ENCODE peak calls at places on chromosomes 7 and 10, in four cellular contexts. One of them, this sample, is unnamed.
A peak's percentile ranks its signal among the peaks of the same experiment; 100 is the strongest.

GRCh38 chr7:144063710-144064109 is 5.9 kb upstream of the OR2A25 start:
- DNase-seq in fibroblast of lung: no peak
- DNase-seq in uterus: no peak
- DNase-seq in CD4-positive, alpha-beta memory T cell: no peak
- DNase-seq in this sample: no peak

GRCh38 chr7:11297764-11298163 is 324.1 kb downstream of the PHF14 start:
- DNase-seq in fibroblast of lung: no peak
- DNase-seq in uterus: no peak
- DNase-seq in CD4-positive, alpha-beta memory T cell: no peak
- DNase-seq in this sample: no peak

GRCh38 chr10:104563051-104563450 is 78.0 kb upstream of the SORCS3 start:
- DNase-seq in fibroblast of lung: no peak
- DNase-seq in uterus: no peak
- DNase-seq in CD4-positive, alpha-beta memory T cell: no peak
- DNase-seq in this sample: no peak

GRCh38 chr10:121753726-121754476 is 155.7 kb upstream of the FGFR2 start:
- DNase-seq in fibroblast of lung: peak; percentile 67
- DNase-seq in uterus: no peak
- DNase-seq in CD4-positive, alpha-beta memory T cell: no peak
- DNase-seq in this sample: no peak

GRCh38 chr10:87865201-87866025 is 2.0 kb downstream of the PTEN start:
- DNase-seq in fibroblast of lung: no peak
- DNase-seq in uterus: no peak
- DNase-seq in CD4-positive, alpha-beta memory T cell: no peak
- DNase-seq in this sample: no peak

GRCh38 chr7:45682836-45683555 is 108.8 kb downstream of the ADCY1 start:
- DNase-seq in fibroblast of lung: no peak
- DNase-seq in uterus: no peak
- DNase-seq in CD4-positive, alpha-beta memory T cell: no peak
- DNase-seq in this sample: no peak

GRCh38 chr7:28813238-28813962 is 144.7 kb downstream of the TRIL start:
- DNase-seq in fibroblast of lung: peak; percentile 70
- DNase-seq in uterus: peak; percentile 30
- DNase-seq in CD4-positive, alpha-beta memory T cell: no peak
- DNase-seq in this sample: no peak

GRCh38 chr7:131653418-131654248 is 97.2 kb upstream of the PODXL start:
- DNase-seq in fibroblast of lung: no peak
- DNase-seq in uterus: peak; percentile 51
- DNase-seq in CD4-positive, alpha-beta memory T cell: no peak
- DNase-seq in this sample: peak; percentile 57

GRCh38 chr7:96313940-96314339 is 8.0 kb downstream of the SLC25A13 start:
- DNase-seq in fibroblast of lung: no peak
- DNase-seq in uterus: no peak
- DNase-seq in CD4-positive, alpha-beta memory T cell: no peak
- DNase-seq in this sample: no peak
- H3K4me1 ChIP-seq in fibroblast of lung: no peaks in the 10 kb centered on the region
- H3K4me1 ChIP-seq in uterus: no peaks in the 10 kb centered on the region
- H3K4me1 ChIP-seq in CD4-positive, alpha-beta memory T cell: peaks cover 4% of the 10 kb centered on the region
- H3K4me1 ChIP-seq in this sample: peaks cover 61% of the 10 kb centered on the region

DNA sequence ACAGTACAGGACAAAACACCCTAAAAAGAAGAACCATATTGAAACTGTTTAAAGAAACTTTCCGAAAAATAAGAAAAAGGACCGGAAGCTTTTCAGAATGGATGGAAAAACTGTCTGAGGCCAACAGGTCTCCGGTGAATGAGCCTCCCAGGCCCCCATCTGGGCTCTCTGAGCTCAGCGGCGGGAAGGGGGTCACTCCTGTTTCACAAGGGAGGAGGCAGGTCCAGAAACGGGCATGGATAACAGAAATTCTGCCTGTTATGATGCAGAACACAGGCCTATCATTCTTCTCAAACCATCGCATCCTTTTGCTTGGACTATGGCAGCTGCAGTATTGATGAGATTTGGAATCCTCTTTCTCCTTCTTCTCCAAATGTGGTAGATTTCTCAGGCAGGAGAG is 58.9 kb upstream of the SHH start:
- DNase-seq in fibroblast of lung: no peak
- DNase-seq in uterus: no peak
- DNase-seq in CD4-positive, alpha-beta memory T cell: no peak
- DNase-seq in this sample: no peak
- H3K27me3 ChIP-seq in fibroblast of lung: no peaks in the 10 kb centered on the region
- H3K27me3 ChIP-seq in uterus: no peaks in the 10 kb centered on the region
- H3K27me3 ChIP-seq in CD4-positive, alpha-beta memory T cell: no peaks in the 10 kb centered on the region
- H3K27me3 ChIP-seq in this sample: no peaks in the 10 kb centered on the region

DNA sequence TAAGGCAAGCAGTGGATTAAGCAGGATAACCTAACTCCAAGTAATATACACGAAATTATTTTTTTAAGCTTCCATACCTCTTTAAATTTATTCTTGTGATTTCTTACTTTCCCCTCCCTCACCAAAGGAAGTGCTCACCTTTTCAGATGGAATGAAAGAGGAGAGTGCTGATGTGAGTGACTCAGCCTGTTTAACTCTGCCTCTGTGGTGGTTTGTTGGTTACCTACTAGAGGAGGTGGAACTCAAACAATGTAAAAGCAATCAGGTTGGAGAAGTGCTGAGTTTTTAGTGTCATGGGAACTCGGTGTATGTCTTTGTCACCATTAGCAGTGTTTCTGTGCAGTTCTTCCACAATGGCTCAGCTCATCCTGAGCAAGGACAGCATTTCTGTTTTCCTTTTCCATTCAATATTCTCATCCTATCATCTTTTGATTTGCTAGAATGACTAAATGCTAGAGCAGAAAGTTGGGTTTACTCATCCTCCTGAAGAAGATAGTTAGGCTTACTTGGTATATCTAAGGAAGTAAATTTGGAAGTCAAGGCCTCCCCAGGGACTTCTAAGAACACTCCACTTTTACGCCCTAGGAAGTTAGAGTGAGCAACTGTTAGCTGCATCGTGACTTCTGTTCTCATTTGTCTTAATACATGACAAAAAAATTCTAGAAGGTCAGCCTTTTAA is 6.0 kb downstream of the ADD3 start:
- DNase-seq in fibroblast of lung: no peak
- DNase-seq in uterus: no peak
- DNase-seq in CD4-positive, alpha-beta memory T cell: peak; percentile 51
- DNase-seq in this sample: no peak
- H3K4me1 ChIP-seq in fibroblast of lung: peaks cover 7% of the 10 kb centered on the region
- H3K4me1 ChIP-seq in uterus: no peaks in the 10 kb centered on the region
- H3K4me1 ChIP-seq in CD4-positive, alpha-beta memory T cell: peaks cover 84% of the 10 kb centered on the region
- H3K4me1 ChIP-seq in this sample: peaks cover 46% of the 10 kb centered on the region

GRCh38 chr10:53109320-53109719 is 336.7 kb upstream of the MBL2 start:
- DNase-seq in fibroblast of lung: no peak
- DNase-seq in uterus: no peak
- DNase-seq in CD4-positive, alpha-beta memory T cell: no peak
- DNase-seq in this sample: no peak

GRCh38 chr10:53107711-53108110 is 335.1 kb upstream of the MBL2 start:
- DNase-seq in fibroblast of lung: no peak
- DNase-seq in uterus: no peak
- DNase-seq in CD4-positive, alpha-beta memory T cell: no peak
- DNase-seq in this sample: no peak

GRCh38 chr10:53115660-53116059 is 343.1 kb upstream of the MBL2 start:
- DNase-seq in fibroblast of lung: no peak
- DNase-seq in uterus: no peak
- DNase-seq in CD4-positive, alpha-beta memory T cell: no peak
- DNase-seq in this sample: no peak

GRCh38 chr10:53108317-53108934 is 335.8 kb upstream of the MBL2 start:
- DNase-seq in fibroblast of lung: no peak
- DNase-seq in uterus: no peak
- DNase-seq in CD4-positive, alpha-beta memory T cell: no peak
- DNase-seq in this sample: no peak

DNA sequence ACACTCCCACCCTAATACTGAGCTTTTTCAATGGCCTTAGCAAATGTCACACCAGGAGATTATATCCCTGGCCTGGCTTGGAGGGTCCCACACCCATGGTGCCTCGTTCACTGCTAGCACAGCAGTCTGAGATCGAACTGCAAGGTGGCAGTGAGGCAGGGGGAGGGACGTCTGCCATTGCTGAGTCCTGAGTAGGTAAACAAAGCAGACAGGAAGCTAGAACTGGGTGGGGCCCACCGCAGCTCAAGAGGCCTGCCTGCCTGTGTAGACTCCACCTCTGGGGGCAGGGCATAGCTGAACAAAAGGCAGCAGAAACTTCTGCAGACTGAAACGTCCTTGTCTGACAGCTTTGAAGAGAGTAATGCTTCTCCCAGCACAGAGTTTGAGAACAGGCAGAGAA is 338.9 kb upstream of the MBL2 start:
- DNase-seq in fibroblast of lung: no peak
- DNase-seq in uterus: no peak
- DNase-seq in CD4-positive, alpha-beta memory T cell: no peak
- DNase-seq in this sample: peak; percentile 37
- H3K27me3 ChIP-seq in fibroblast of lung: no peaks in the 10 kb centered on the region
- H3K27me3 ChIP-seq in uterus: no peaks in the 10 kb centered on the region
- H3K27me3 ChIP-seq in CD4-positive, alpha-beta memory T cell: no peaks in the 10 kb centered on the region
- H3K27me3 ChIP-seq in this sample: no peaks in the 10 kb centered on the region

GRCh38 chr7:137956591-137956990 is 45.3 kb downstream of the CREB3L2 start:
- DNase-seq in fibroblast of lung: no peak
- DNase-seq in uterus: no peak
- DNase-seq in CD4-positive, alpha-beta memory T cell: no peak
- DNase-seq in this sample: peak; percentile 62
- H3K4me1 ChIP-seq in fibroblast of lung: peaks cover 39% of the 10 kb centered on the region
- H3K4me1 ChIP-seq in uterus: peaks cover 26% of the 10 kb centered on the region
- H3K4me1 ChIP-seq in CD4-positive, alpha-beta memory T cell: no peaks in the 10 kb centered on the region
- H3K4me1 ChIP-seq in this sample: peaks cover 91% of the 10 kb centered on the region

GRCh38 chr7:155454183-155455112 is 3.5 kb upstream of the EN2 start:
- DNase-seq in fibroblast of lung: no peak
- DNase-seq in uterus: no peak
- DNase-seq in CD4-positive, alpha-beta memory T cell: no peak
- DNase-seq in this sample: no peak

GRCh38 chr7:155456517-155456771 is 1.5 kb upstream of the EN2 start:
- DNase-seq in fibroblast of lung: no peak
- DNase-seq in uterus: no peak
- DNase-seq in CD4-positive, alpha-beta memory T cell: no peak
- DNase-seq in this sample: no peak

GRCh38 chr7:155455776-155456516 is 2.0 kb upstream of the EN2 start:
- DNase-seq in fibroblast of lung: no peak
- DNase-seq in uterus: no peak
- DNase-seq in CD4-positive, alpha-beta memory T cell: no peak
- DNase-seq in this sample: no peak

GRCh38 chr7:155453296-155454182 is 4.4 kb upstream of the EN2 start:
- DNase-seq in fibroblast of lung: no peak
- DNase-seq in uterus: no peak
- DNase-seq in CD4-positive, alpha-beta memory T cell: no peak
- DNase-seq in this sample: no peak

DNA sequence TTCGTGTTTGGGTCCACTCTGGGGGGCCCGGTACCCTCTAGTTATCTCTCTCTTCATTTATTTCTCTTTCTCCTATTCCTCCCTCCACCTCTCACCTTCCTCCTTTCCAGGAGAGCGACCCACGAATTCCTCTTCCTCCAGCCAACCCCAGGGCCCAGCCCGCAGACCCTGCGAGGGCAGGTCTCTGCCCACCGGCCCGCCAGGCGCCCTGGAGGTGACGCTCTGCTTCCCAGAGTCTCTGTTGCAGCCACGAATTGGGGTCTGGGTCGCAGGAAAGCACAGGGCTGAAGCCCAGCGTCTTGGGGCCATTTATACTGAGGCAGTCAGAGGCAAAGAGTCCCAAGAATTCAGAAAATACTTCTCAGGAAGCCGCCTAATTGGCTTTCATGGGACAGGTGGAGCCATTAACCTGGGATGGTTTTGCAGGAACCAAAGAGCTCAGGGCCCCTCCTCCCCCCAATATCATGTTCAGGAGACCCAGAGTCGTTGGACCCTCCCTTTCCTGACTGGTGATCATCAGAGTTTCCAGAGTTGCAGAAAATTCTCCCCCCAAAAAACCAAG is 2.7 kb upstream of the EN2 start:
- DNase-seq in fibroblast of lung: no peak
- DNase-seq in uterus: no peak
- DNase-seq in CD4-positive, alpha-beta memory T cell: no peak
- DNase-seq in this sample: no peak
- H3K27me3 ChIP-seq in fibroblast of lung: peaks cover 81% of the 10 kb centered on the region
- H3K27me3 ChIP-seq in uterus: peaks cover 81% of the 10 kb centered on the region
- H3K27me3 ChIP-seq in CD4-positive, alpha-beta memory T cell: peaks cover 40% of the 10 kb centered on the region
- H3K27me3 ChIP-seq in this sample: peaks cover 1% of the 10 kb centered on the region

GRCh38 chr10:124537891-124538290 is 76.3 kb downstream of the LHPP start:
- DNase-seq in fibroblast of lung: no peak
- DNase-seq in uterus: no peak
- DNase-seq in CD4-positive, alpha-beta memory T cell: no peak
- DNase-seq in this sample: no peak
- H3K4me1 ChIP-seq in fibroblast of lung: no peaks in the 10 kb centered on the region
- H3K4me1 ChIP-seq in uterus: no peaks in the 10 kb centered on the region
- H3K4me1 ChIP-seq in CD4-positive, alpha-beta memory T cell: peaks cover 4% of the 10 kb centered on the region
- H3K4me1 ChIP-seq in this sample: no peaks in the 10 kb centered on the region

DNA sequence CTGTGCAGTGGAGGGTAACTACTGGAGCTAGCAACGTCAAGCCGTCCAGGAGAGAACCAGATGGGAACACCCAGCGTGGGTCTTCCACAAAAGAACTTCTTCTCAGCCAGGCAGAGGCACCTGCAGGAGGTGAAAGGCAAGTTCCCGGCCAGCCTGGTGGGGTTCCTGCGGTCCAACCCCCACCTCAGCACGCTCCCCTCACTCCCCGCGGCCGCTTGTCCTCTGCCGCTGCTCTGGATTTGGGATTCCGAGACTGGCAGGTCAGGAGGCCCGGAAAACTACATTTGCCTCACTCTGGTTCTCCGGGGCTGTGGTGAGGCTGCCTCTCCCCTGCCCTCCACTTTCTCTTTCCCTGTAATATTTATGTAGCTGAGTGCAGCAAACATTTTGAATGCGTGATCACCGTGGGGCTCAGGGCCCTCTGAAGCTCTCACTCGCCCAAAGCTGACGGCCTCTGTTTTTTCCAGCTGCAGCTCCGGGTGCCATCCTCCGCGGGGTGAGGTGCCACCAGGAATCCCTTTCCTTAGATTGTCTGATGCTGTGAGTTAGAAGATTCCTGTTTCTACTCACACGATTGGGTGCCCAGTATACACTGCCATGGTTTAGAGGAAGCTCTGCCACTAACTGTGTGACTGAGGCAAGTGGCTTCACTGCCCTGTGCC is 366.9 kb downstream of the DNAJB6 start:
- DNase-seq in fibroblast of lung: no peak
- DNase-seq in uterus: no peak
- DNase-seq in CD4-positive, alpha-beta memory T cell: no peak
- DNase-seq in this sample: no peak
- H3K27me3 ChIP-seq in fibroblast of lung: no peaks in the 10 kb centered on the region
- H3K27me3 ChIP-seq in uterus: no peaks in the 10 kb centered on the region
- H3K27me3 ChIP-seq in CD4-positive, alpha-beta memory T cell: peaks cover 5% of the 10 kb centered on the region
- H3K27me3 ChIP-seq in this sample: no peaks in the 10 kb centered on the region

DNA sequence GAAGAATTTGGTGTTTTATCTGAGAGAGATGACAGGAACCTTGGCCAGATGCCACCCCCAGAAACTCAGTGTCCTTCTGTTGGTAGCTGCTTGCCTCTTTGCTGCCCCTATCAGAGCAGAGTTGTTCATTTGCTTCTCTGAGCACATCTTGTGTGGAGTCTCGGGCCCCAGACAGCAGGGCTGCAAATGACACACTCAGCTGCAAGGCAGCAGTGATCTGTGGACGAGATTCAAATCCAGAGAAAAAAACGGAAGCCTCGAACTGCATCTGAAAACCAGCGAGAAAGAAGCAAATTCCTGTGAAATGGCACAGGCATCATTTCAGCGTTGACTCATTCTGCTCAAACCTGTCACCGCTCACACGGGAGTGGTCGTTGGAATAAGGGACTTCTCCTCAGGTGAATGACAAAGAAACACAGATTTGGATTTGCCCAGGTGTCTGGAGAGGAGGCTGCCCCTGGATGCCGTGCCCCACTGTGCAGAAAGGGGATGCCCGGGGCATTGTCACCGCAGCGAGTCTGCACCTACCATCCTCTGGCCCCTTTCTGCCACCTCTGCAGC is 144.7 kb downstream of the PFKFB3 start:
- DNase-seq in fibroblast of lung: no peak
- DNase-seq in uterus: no peak
- DNase-seq in CD4-positive, alpha-beta memory T cell: no peak
- DNase-seq in this sample: no peak
- H3K4me1 ChIP-seq in fibroblast of lung: no peaks in the 10 kb centered on the region
- H3K4me1 ChIP-seq in uterus: no peaks in the 10 kb centered on the region
- H3K4me1 ChIP-seq in CD4-positive, alpha-beta memory T cell: peaks cover 31% of the 10 kb centered on the region
- H3K4me1 ChIP-seq in this sample: no peaks in the 10 kb centered on the region